ENCODE peak calls at places on chromosomes 1 and 21, in seven cellular contexts. M is activated CD4-positive, alpha-beta T cell treated with anti-CD3 and anti-CD28 coated beads for 24 hours; A is stimulated activated CD4-positive, alpha-beta T cell treated with anti-CD3 and anti-CD28 coated beads, Interleukin-15, amount 100 ng/mL, for 24 hours; N is HS-5; P is CD8-positive, alpha-beta T cell; U is neural progenitor cell; V is stimulated activated naive CD8-positive, alpha-beta T cell treated with anti-CD3 and anti-CD28 coated beads, Interleukin-15, Interleukin-2, amounts not matched to agents 100 U/mL and 50 U/mL, for 24 hours. X is an unnamed sample.

GRCh38 chr1:63662846-63663245 is 69.6 kb downstream of the PGM1 start:
- DNase-seq in M (no peak), A (no peak), N (peak; percentile 41), P (no peak), U (no peak), V (no peak), X (no peak)

GRCh38 chr21:39535646-39536437 is 76.9 kb upstream of the B3GALT5 start:
- DNase-seq in M (no peak), A (no peak), N (no peak), P (no peak), U (no peak), V (no peak), X (no peak)

GRCh38 chr21:38869196-38869595 is 63.5 kb downstream of the ETS2 start:
- DNase-seq in M (no peak), A (no peak), N (no peak), P (no peak), U (no peak), V (no peak), X (no peak)

GRCh38 chr1:100530901-100531487 is 6.9 kb upstream of the GPR88 start:
- DNase-seq in M (no peak), A (peak; percentile 26), N (peak; percentile 33), P (no peak), U (no peak), V (peak; percentile 14), X (peak; percentile 56)

GRCh38 chr1:224065455-224065854 is 48.5 kb upstream of the FBXO28 start:
- DNase-seq in M (no peak), A (no peak), N (no peak), P (no peak), U (no peak), V (no peak), X (no peak)

GRCh38 chr1:214451591-214451990 is 99.8 kb downstream of the PTPN14 start:
- DNase-seq in M (no peak), A (peak; percentile 44), N (no peak), P (no peak), U (no peak), V (peak; percentile 27), X (no peak)

GRCh38 chr1:181056560-181056959 is 22.8 kb downstream of the MR1 start:
- DNase-seq in M (no peak), A (no peak), N (no peak), P (no peak), U (no peak), V (no peak), X (no peak)

GRCh38 chr1:115098979-115099692 is 9.8 kb upstream of the TSPAN2 start:
- DNase-seq in M (peak; percentile 35), A (peak; percentile 70), N (no peak), P (peak; percentile 73), U (no peak), V (peak; percentile 66), X (no peak)

GRCh38 chr1:183234660-183235476 is 48.8 kb downstream of the LAMC2 start:
- DNase-seq in M (no peak), A (no peak), N (peak; percentile 91), P (no peak), U (peak; percentile 85), V (no peak), X (peak; percentile 95)

GRCh38 chr1:2042830-2043773 is 7.1 kb upstream of the PRKCZ start:
- DNase-seq in M (no peak), A (no peak), N (no peak), P (no peak), U (no peak), V (no peak), X (no peak)

GRCh38 chr21:30257773-30258172 is 25.0 kb downstream of the KRTAP24-1 start:
- DNase-seq in M (no peak), A (no peak), N (no peak), P (no peak), U (peak; percentile 75), V (no peak), X (peak; percentile 27)

GRCh38 chr1:27026621-27027574 is 14.2 kb upstream of the TENT5B start:
- DNase-seq in M (no peak), A (no peak), N (no peak), P (no peak), U (peak; percentile 88), V (no peak), X (peak; percentile 83)

GRCh38 chr1:204288061-204288588 is 71.6 kb downstream of the PLEKHA6 start:
- DNase-seq in M (no peak), A (no peak), N (no peak), P (no peak), U (no peak), V (no peak), X (peak; percentile 48)

X was measured in A673.